ENCODE peak calls at places on chromosome 6, in ten cellular contexts. C is endothelial cell of umbilical vein, T is heart right ventricle, V is spleen, X is thoracic aorta, S is cardiac muscle cell, A is foreskin keratinocyte, H is mucosa of descending colon, N is HCT116, B is body of pancreas. M is an unnamed sample. For H3K4me1, the result is how much of the 10 kb centered on the place peaks cover.

GRCh38 chr6:134230087-134230717 is 87.7 kb downstream of the SGK1 start:
- DNase-seq in C (peak), T (peak), V (peak), X (no peak), S (no peak), A (no peak), H (no peak), N (no peak), B (no peak), M (no peak)

GRCh38 chr6:43803783-43804549 is 34.0 kb downstream of the VEGFA start:
- DNase-seq in C (no peak), T (no peak), V (no peak), X (no peak), S (no peak), A (no peak), H (no peak), N (peak), B (peak), M (no peak)

GRCh38 chr6:82013561-82014275 is 233.8 kb downstream of the IBTK start:
- DNase-seq in C (peak), T (peak), V (no peak), X (no peak), S (no peak), A (no peak), H (no peak), N (no peak), B (no peak), M (no peak)

GRCh38 chr6:44061375-44062104 is 65.7 kb downstream of the MRPL14 start:
- DNase-seq in C (no peak), T (no peak), V (no peak), X (no peak), S (no peak), A (no peak), H (no peak), N (no peak), B (no peak), M (no peak)

GRCh38 chr6:56947931-56948330 is 7.0 kb upstream of the BEND6 start:
- DNase-seq in C (no peak), T (no peak), V (no peak), X (no peak), S (no peak), A (no peak), H (no peak), N (no peak), B (no peak), M (no peak)

GRCh38 chr6:150599199-150600002 is at the start of gene PLEKHG1:
- DNase-seq in C (peak), T (peak), V (peak), X (no peak), S (peak), A (no peak), H (peak), N (peak), B (peak), M (no peak)

GRCh38 chr6:53728570-53729194 is 63.1 kb upstream of the KLHL31 start:
- DNase-seq in C (peak), T (peak), V (no peak), X (no peak), S (peak), A (no peak), H (no peak), N (no peak), B (peak), M (no peak)

GRCh38 chr6:123014835-123015234 is 18.8 kb downstream of the CLVS2 start:
- DNase-seq in C (no peak), T (no peak), V (no peak), X (no peak), S (no peak), A (no peak), H (no peak), N (no peak), B (no peak), M (no peak)

GRCh38 chr6:167849846-167850459 is 23.2 kb downstream of the AFDN start:
- DNase-seq in C (peak), T (no peak), V (no peak), X (no peak), S (peak), A (peak), H (no peak), N (peak), B (peak), M (no peak)

GRCh38 chr6:11221623-11222384 is 10.7 kb downstream of the NEDD9 start:
- DNase-seq in C (peak), T (no peak), V (no peak), X (no peak), S (no peak), A (no peak), H (no peak), N (no peak), B (no peak), M (no peak)

GRCh38 chr6:169190144-169190584 is 63.5 kb downstream of the THBS2 start:
- DNase-seq in C (no peak), T (peak), V (no peak), X (peak), S (no peak), A (no peak), H (peak), N (no peak), B (no peak), M (no peak)

GRCh38 chr6:84892666-84893065 is 128.3 kb upstream of the TBX18 start:
- DNase-seq in C (no peak), T (no peak), V (no peak), X (no peak), S (no peak), A (no peak), H (no peak), N (no peak), B (no peak), M (no peak)

GRCh38 chr6:50087231-50087954 is 37.7 kb upstream of the DEFB112 start:
- DNase-seq in C (no peak), T (no peak), V (no peak), X (no peak), S (no peak), A (peak), H (no peak), N (no peak), B (no peak), M (no peak)

GRCh38 chr6:116528800-116529199 is 16.7 kb downstream of the TRAPPC3L start:
- DNase-seq in C (peak), T (no peak), V (no peak), X (no peak), S (no peak), A (no peak), H (no peak), N (no peak), B (no peak), M (no peak)

GRCh38 chr6:27176096-27176495 is 71.4 kb upstream of the PRSS16 start:
- DNase-seq in C (no peak), T (no peak), V (no peak), X (no peak), S (no peak), A (no peak), H (no peak), N (no peak), B (no peak), M (no peak)

GRCh38 chr6:37173573-37174195 is 3.7 kb downstream of the PIM1 start:
- DNase-seq in C (no peak), T (no peak), V (peak), X (no peak), S (no peak), A (no peak), H (no peak), N (no peak), B (no peak), M (no peak)

GRCh38 chr6:96923400-96923799 is 1.1 kb upstream of the KLHL32 start:
- DNase-seq in C (no peak), T (no peak), V (no peak), X (no peak), S (no peak), A (no peak), H (no peak), N (no peak), B (no peak), M (no peak)

GRCh38 chr6:38248500-38249234 is 391.1 kb downstream of the BTBD9 start:
- DNase-seq in C (no peak), T (no peak), V (no peak), X (no peak), S (no peak), A (peak), H (no peak), N (no peak), B (no peak), M (no peak)

GRCh38 chr6:111849298-111849697 is 24.0 kb downstream of the FYN start:
- DNase-seq in C (no peak), T (no peak), V (no peak), X (no peak), S (no peak), A (no peak), H (no peak), N (no peak), B (no peak), M (no peak)
- H3K4me1 ChIP-seq in C (under half), T (half or more), V (half or more), X (under half), S (under half), A (under half), H (under half), N (under half), B (under half), M (half or more)

GRCh38 chr6:52724406-52725121 is 38.7 kb downstream of the GSTA2 start:
- DNase-seq in C (peak), T (peak), V (peak), X (peak), S (peak), A (no peak), H (peak), N (peak), B (peak), M (no peak)
- TF ChIP-seq CTCF in C (peak), T (peak), V (peak), X (peak), S (peak), A (peak), H (peak), N (peak), B (peak), M (no peak)

DNA sequence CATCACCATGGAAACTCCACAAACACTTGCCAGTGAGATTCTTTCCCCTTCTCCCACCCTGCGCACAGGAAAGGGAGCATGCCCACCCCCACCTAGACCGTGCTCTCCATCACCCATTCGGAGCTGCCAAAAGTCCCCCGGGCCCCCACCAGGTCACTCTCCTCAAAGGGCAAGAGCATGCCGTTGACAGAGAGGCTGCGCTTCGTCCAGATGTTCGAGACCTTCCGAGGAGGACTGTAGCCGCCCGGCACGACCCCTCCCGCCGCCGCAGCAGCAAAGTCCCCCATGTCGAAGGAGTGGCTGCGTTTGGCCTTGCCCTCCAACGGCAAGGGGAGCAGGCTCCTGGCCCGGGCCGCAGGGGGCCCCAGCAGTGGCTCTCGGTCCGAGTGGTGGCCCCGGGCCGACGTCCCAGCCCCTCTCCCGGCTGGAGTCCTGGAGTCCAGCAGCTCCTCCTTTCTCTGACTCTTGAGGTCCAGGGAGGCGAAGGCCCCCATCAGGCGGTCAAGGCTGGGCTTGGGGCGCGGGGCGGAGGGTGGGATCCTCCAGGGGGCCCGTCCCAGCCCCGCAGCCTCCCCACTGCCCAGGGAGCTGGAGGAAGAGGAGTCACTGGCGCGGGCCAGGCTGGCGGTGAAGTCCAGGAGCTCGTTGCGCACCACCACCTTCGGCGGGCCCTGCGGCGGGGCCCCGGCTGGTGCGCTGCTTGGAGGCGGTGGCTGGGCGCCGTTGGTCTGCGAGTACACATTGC is 195.1 kb downstream of the LRFN2 start:
- DNase-seq in C (no peak), T (no peak), V (no peak), X (no peak), S (no peak), A (no peak), H (no peak), N (no peak), B (no peak), M (peak)
- H3K4me1 ChIP-seq in C (under half), T (under half), V (under half), X (under half), S (under half), A (under half), H (under half), N (under half), B (under half), M (under half)

DNA sequence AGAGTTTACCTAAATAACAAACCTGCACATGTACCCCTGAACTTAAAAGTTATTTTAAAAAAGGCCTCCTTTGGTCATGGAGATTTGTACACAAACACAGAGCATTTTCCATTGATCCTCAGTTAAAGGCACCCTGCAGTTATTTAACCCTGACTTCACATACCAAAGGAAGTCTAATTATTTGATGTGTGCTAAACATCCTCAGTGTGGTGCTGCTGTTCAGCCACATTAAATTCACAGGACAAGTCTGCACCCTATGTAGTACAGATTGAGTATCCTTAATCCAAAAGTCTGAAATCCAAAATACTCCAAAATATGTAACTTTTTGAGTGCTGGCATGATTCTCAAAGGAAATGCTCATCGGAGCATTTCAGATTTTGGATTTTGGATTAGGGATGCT is 21.4 kb downstream of the KCNQ5 start:
- DNase-seq in C (no peak), T (no peak), V (no peak), X (no peak), S (no peak), A (no peak), H (no peak), N (no peak), B (no peak), M (no peak)
- TF ChIP-seq CTCF in C (no peak), T (no peak), V (no peak), X (no peak), S (peak), A (peak), H (no peak), N (no peak), B (no peak), M (no peak)

GRCh38 chr6:142342986-142343385 is 41.2 kb downstream of the ADGRG6 start:
- DNase-seq in C (no peak), T (no peak), V (no peak), X (no peak), S (no peak), A (no peak), H (no peak), N (no peak), B (no peak), M (no peak)
- H3K4me1 ChIP-seq in C (under half), T (under half), V (under half), X (under half), S (under half), A (under half), H (under half), N (under half), B (under half), M (under half)

M was measured in vagina.